ENCODE peak calls at places on chromosomes 12 and 14, in five cellular contexts. O is neural progenitor cell, B is MM.1S, P is dorsolateral prefrontal cortex, G is tibial artery. K is an unnamed sample.

GRCh38 chr12:20040194-20040593 is 328.1 kb upstream of the PDE3A start:
- DNase-seq in O (no peak), B (no peak), P (no peak), G (no peak), K (no peak)

GRCh38 chr14:69260979-69261605 is 1.1 kb downstream of the GALNT16 start:
- DNase-seq in O (peak), B (peak), P (no peak), G (no peak), K (peak)

GRCh38 chr12:124588689-124589318 is 21.4 kb upstream of the NCOR2 start:
- DNase-seq in O (no peak), B (no peak), P (no peak), G (peak), K (peak)

GRCh38 chr14:102810523-102810922 is 33.3 kb downstream of the TRAF3 start:
- DNase-seq in O (no peak), B (no peak), P (no peak), G (no peak), K (no peak)

GRCh38 chr12:54388214-54389138 is 3.9 kb upstream of the ZNF385A start:
- DNase-seq in O (no peak), B (no peak), P (no peak), G (no peak), K (no peak)

GRCh38 chr14:67566908-67567307 is 33.2 kb downstream of the PIGH start:
- DNase-seq in O (peak), B (no peak), P (peak), G (no peak), K (no peak)

GRCh38 chr14:34981743-34982420 is 910 bp upstream of the SRP54 start:
- DNase-seq in O (peak), B (peak), P (no peak), G (peak), K (peak)

GRCh38 chr12:11623382-11623781 is 26.1 kb upstream of the ETV6 start:
- DNase-seq in O (no peak), B (no peak), P (no peak), G (no peak), K (no peak)

GRCh38 chr12:78725033-78725432 is 139.5 kb upstream of the SYT1 start:
- DNase-seq in O (no peak), B (no peak), P (no peak), G (no peak), K (no peak)

GRCh38 chr12:89951050-89951693 is 242.5 kb upstream of the ATP2B1 start:
- DNase-seq in O (no peak), B (no peak), P (no peak), G (no peak), K (no peak)

GRCh38 chr14:23294734-23295561 is 7.7 kb downstream of the PPP1R3E start:
- DNase-seq in O (peak), B (peak), P (peak), G (no peak), K (peak)

GRCh38 chr12:131151558-131152345 is 198.0 kb downstream of the ADGRD1 start:
- DNase-seq in O (no peak), B (no peak), P (no peak), G (no peak), K (no peak)

GRCh38 chr14:100105357-100106169 is 40.3 kb downstream of the EVL start:
- DNase-seq in O (no peak), B (no peak), P (no peak), G (peak), K (no peak)

GRCh38 chr12:11561416-11561815 is 88.1 kb upstream of the ETV6 start:
- DNase-seq in O (no peak), B (no peak), P (no peak), G (no peak), K (no peak)

GRCh38 chr14:99148861-99149610 is 123.0 kb downstream of the BCL11B start:
- DNase-seq in O (no peak), B (no peak), P (no peak), G (peak), K (no peak)

GRCh38 chr14:55136868-55137785 is 8.1 kb downstream of the LGALS3 start:
- DNase-seq in O (no peak), B (no peak), P (peak), G (peak), K (no peak)

GRCh38 chr12:65501093-65501621 is 222.7 kb downstream of the MSRB3 start:
- DNase-seq in O (no peak), B (no peak), P (no peak), G (peak), K (no peak)

GRCh38 chr14:24982472-24983155 is 67.3 kb downstream of the STXBP6 start:
- DNase-seq in O (no peak), B (no peak), P (no peak), G (no peak), K (no peak)

GRCh38 chr12:30378307-30378706 is 317.4 kb downstream of the IPO8 start:
- DNase-seq in O (no peak), B (no peak), P (no peak), G (no peak), K (no peak)

DNA sequence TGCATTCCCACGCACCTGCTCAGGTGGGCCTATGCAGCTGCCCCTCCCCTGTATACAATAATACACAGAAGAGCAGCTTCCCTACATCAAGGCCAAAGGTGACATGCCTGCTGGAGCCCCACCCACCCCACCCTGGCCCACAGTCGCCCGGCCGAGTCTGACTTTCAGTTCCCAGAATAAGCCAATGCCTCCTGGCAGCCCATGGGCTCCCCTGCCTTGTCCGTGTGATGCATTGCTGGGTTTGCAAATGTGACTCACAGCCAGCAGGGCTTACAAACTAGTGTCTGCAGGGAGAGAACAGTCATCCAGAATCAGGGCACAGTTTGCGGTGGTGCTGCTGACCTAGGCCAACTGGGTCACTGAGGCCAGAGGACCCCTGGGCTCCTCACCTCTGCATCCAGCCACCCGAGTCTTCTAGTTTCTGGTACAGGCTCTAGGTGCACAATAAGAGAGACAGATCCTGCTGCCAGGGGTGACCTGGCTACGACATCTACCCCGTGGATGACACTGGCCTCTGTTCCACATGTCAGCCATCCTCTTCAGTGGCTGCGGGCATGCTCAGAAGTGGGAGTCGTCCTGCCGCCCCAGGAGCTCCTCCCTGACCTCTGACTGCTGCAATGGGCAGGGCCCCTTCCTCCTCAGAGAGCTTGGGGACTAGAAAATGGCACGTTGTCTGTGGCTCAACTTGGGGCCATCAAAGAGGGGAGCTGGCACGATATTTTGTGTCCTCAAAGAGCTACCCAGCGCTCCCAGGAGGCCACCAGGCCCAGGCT is 84.5 kb downstream of the CHGA start:
- DNase-seq in O (no peak), B (no peak), P (no peak), G (peak), K (no peak)
- H3K4me3 ChIP-seq in O (no peak), B (no peak), P (no peak), G (no peak), K (no peak)

GRCh38 chr12:119592232-119592631 is 1.3 kb upstream of the TMEM233 start:
- DNase-seq in O (no peak), B (no peak), P (no peak), G (no peak), K (no peak)

GRCh38 chr12:119594772-119595445 is 1.3 kb downstream of the TMEM233 start:
- DNase-seq in O (peak), B (no peak), P (no peak), G (no peak), K (no peak)

GRCh38 chr12:119593578-119594398 is at the start of gene TMEM233:
- DNase-seq in O (peak), B (no peak), P (no peak), G (peak), K (no peak)

GRCh38 chr12:119598159-119598558 is 4.6 kb downstream of the TMEM233 start:
- DNase-seq in O (no peak), B (no peak), P (no peak), G (no peak), K (no peak)

GRCh38 chr12:119594399-119594730 is 791 bp downstream of the TMEM233 start:
- DNase-seq in O (peak), B (no peak), P (no peak), G (no peak), K (peak)
- H3K4me3 ChIP-seq in O (peak), B (no peak), P (peak), G (peak), K (peak)

DNA sequence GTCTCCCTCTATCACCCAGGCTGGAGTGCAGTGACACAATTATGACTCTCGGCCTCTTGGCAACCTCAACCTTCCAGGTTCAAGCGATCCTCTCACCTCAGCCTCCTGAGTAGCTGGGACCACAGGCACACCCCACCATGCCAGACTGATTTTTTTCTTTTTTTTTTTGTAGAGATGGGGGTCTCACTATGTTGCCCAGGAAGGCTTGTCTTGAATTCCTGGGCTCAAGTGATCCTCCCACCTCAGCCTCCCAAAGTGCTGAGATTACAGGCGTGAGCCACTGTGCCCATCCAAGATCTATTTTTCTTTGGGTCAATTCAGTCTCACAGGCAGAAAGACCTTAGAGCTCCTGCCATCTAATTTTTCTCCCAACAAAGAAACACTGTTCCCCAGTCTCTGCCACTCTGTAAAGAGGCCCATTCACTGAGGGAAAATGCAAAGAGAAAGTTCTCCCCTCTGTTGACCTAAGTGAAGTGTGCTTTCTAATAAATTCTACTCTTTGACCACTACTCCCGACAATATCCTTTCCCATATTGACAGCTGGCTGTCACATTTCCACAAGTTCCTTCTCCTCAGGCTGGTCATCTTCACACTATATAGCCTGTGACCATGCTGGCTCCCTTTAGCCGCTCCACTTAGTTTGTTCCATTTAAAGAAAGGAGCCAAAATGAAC is 23.3 kb downstream of the TMED8 start:
- DNase-seq in O (no peak), B (no peak), P (no peak), G (no peak), K (no peak)
- H3K4me3 ChIP-seq in O (no peak), B (no peak), P (no peak), G (no peak), K (no peak)

DNA sequence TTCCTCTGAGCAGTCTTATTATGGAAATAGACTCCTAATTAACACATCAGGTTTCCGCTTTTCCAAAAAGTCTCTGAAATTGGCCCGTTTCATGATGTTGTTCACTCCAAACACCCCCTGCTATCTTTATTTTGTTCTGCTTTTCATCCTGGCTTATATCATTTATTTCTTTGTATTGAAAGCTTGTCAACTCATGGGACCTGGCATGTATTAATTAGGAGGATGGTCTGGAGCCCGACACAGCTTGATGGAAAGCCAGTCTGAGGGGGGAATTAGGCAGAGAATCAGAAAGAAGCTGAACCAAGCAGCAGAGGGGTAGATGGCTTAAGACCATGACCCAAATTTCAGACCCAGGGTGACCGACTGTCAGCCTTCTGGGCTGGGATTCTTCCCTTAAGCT is 233.2 kb downstream of the EFCAB11 start:
- DNase-seq in O (no peak), B (no peak), P (no peak), G (no peak), K (no peak)
- H3K4me3 ChIP-seq in O (no peak), B (no peak), P (no peak), G (no peak), K (no peak)

GRCh38 chr12:989751-990278 is 1.2 kb upstream of the ERC1 start:
- DNase-seq in O (peak), B (no peak), P (no peak), G (peak), K (peak)

GRCh38 chr12:991350-992278 is 591 bp downstream of the ERC1 start:
- DNase-seq in O (peak), B (no peak), P (no peak), G (no peak), K (no peak)

GRCh38 chr12:990308-990648 is 745 bp upstream of the ERC1 start:
- DNase-seq in O (peak), B (peak), P (no peak), G (peak), K (no peak)

GRCh38 chr12:990649-991349 is at the start of gene ERC1:
- DNase-seq in O (peak), B (peak), P (peak), G (peak), K (peak)

DNA sequence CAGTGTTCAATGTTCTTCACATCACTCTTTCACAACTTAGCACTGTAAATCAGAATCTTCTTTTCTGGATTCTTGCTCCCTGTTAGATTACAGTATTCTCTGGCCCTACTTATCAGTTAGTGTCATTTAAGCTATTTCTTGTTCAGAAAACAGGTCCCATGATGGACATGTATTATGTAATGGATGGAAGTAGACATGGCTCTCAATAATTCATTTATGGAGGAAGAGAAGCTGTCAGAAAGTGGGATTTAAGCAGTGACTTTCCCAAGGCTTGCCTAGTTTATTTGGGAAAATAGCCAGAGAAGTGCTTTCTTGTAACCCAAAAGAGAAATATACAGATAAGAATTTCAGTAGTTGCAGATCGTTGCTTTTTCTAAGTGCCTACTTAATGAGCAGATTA is 1.6 kb downstream of the ERC1 start:
- DNase-seq in O (no peak), B (no peak), P (no peak), G (no peak), K (no peak)
- H3K4me3 ChIP-seq in O (peak), B (peak), P (no peak), G (peak), K (peak)

GRCh38 chr12:49057888-49058287 is 2.7 kb downstream of the KMT2D start:
- DNase-seq in O (peak), B (no peak), P (peak), G (no peak), K (peak)

GRCh38 chr12:49059385-49060232 is 985 bp downstream of the KMT2D start:
- DNase-seq in O (peak), B (peak), P (no peak), G (no peak), K (no peak)

GRCh38 chr12:49060237-49061156 is at the start of gene KMT2D:
- DNase-seq in O (peak), B (peak), P (peak), G (peak), K (peak)

GRCh38 chr12:49059063-49059384 is 1.6 kb downstream of the KMT2D start:
- DNase-seq in O (no peak), B (no peak), P (peak), G (no peak), K (no peak)

GRCh38 chr12:49058366-49059062 is 2.1 kb downstream of the KMT2D start:
- DNase-seq in O (peak), B (no peak), P (peak), G (no peak), K (no peak)
- H3K4me3 ChIP-seq in O (peak), B (peak), P (peak), G (peak), K (peak)

DNA sequence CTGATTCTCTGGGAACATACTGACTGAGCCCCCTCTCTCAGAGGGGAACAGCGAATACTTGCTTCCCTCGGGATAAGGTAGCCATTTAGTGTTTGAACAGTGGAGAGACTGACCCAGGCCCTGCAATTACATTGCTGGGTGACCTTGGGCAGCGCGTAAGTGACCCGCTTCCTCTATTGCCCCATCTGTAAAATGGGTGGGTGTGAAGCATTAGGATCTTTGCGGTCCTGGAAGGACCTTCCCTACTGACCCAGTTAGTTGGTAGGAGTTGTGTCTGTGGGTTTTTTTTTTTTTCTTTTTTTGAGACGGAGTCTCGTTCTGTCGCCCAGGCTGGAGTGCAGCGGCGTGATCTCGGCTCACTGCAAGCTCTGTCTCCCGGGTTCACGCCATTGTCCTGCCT is 1.2 kb upstream of the KMT5A start:
- DNase-seq in O (no peak), B (no peak), P (no peak), G (no peak), K (no peak)
- H3K4me3 ChIP-seq in O (peak), B (no peak), P (no peak), G (no peak), K (no peak)

GRCh38 chr14:29892327-29892726 is 35.3 kb downstream of the PRKD1 start:
- DNase-seq in O (no peak), B (no peak), P (no peak), G (no peak), K (no peak)
- H3K4me3 ChIP-seq in O (no peak), B (no peak), P (no peak), G (no peak), K (no peak)

DNA sequence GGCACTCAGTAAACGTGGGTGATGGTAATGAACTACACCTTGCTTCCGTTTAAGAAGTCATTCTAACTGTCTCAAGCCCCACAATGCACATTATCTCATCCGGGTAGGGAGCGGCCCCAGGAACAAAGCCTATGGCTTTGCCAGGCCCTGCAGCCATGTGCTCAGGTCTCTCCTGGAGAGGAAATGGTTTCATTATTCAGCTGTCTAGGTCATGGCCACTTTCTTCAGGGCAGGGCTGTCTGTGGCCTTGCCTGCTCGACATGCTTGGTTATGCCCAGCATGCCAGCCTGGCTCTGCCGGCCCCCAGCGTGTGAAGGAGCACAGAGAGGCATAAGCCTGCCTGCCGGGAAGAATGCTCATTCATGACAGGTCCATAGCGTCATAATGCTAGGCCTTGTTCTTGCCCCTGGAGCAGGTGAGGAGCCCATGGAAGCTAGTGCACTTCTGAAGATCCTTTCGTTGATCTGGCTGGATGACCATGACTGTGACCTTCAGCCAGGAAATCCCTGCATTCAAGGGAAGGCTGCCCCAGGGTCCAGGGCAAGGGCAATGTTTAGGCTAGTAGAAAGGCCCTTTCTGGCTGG is 26.3 kb upstream of the FOS start:
- DNase-seq in O (no peak), B (no peak), P (no peak), G (no peak), K (peak)
- H3K4me3 ChIP-seq in O (no peak), B (no peak), P (no peak), G (no peak), K (no peak)